ENCODE peak calls at places on chromosome 16, in four cellular contexts. C is bronchial epithelial cell, F is heart left ventricle, I is Peyer's patch. G is an unnamed sample.

GRCh38 chr16:84193480-84193879 is 2.5 kb downstream of the ADAD2 start:
- DNase-seq in C (no peak), F (no peak), I (no peak), G (no peak)

GRCh38 chr16:8861563-8862308 is 7.1 kb downstream of the CARHSP1 start:
- DNase-seq in C (no peak), F (no peak), I (no peak), G (no peak)

GRCh38 chr16:56889206-56889605 is 24.2 kb downstream of the SLC12A3 start:
- DNase-seq in C (no peak), F (no peak), I (no peak), G (no peak)

GRCh38 chr16:17499223-17499902 is 28.6 kb upstream of the XYLT1 start:
- DNase-seq in C (no peak), F (no peak), I (no peak), G (no peak)

GRCh38 chr16:35734728-35735402 is 2275.5 kb downstream of the TP53TG3F start:
- DNase-seq in C (no peak), F (no peak), I (no peak), G (no peak)

GRCh38 chr16:57482845-57483545 is 3.3 kb downstream of the DOK4 start:
- DNase-seq in C (no peak), F (no peak), I (no peak), G (no peak)

GRCh38 chr16:56267888-56268287 is 76.6 kb downstream of the GNAO1 start:
- DNase-seq in C (no peak), F (no peak), I (no peak), G (no peak)

GRCh38 chr16:50301626-50302471 is 35.5 kb downstream of the ADCY7 start:
- DNase-seq in C (peak), F (no peak), I (peak), G (no peak)

GRCh38 chr16:7246578-7246977 is 86.1 kb upstream of the RBFOX1 start:
- DNase-seq in C (no peak), F (no peak), I (no peak), G (no peak)

GRCh38 chr16:27363797-27364196 is 38.2 kb upstream of the IL21R start:
- DNase-seq in C (peak), F (no peak), I (peak), G (no peak)

GRCh38 chr16:76932541-76933211 is 258.3 kb upstream of the MON1B start:
- DNase-seq in C (peak), F (no peak), I (no peak), G (no peak)

GRCh38 chr16:8611886-8612595 is 9.5 kb upstream of the METTL22 start:
- DNase-seq in C (peak), F (no peak), I (no peak), G (no peak)

GRCh38 chr16:80274576-80275191 is 266.1 kb upstream of the DYNLRB2 start:
- DNase-seq in C (peak), F (no peak), I (no peak), G (no peak)

GRCh38 chr16:74744566-74744965 is 30.1 kb downstream of the FA2H start:
- DNase-seq in C (no peak), F (no peak), I (no peak), G (no peak)

GRCh38 chr16:72787519-72788268 is 260.2 kb downstream of the ZFHX3 start:
- DNase-seq in C (peak), F (peak), I (peak), G (peak)

GRCh38 chr16:47045023-47045422 is 71.5 kb upstream of the DNAJA2 start:
- DNase-seq in C (no peak), F (no peak), I (no peak), G (no peak)

GRCh38 chr16:83723244-83723643 is 84.5 kb upstream of the HSBP1 start:
- DNase-seq in C (no peak), F (no peak), I (no peak), G (no peak)

GRCh38 chr16:51034481-51035109 is 116.5 kb downstream of the SALL1 start:
- DNase-seq in C (no peak), F (no peak), I (no peak), G (no peak)

GRCh38 chr16:15466886-15467781 is 32.7 kb downstream of the BMERB1 start:
- DNase-seq in C (peak), F (no peak), I (no peak), G (peak)

GRCh38 chr16:12089492-12090161 is 113.1 kb downstream of the SNX29 start:
- DNase-seq in C (peak), F (no peak), I (peak), G (peak)

DNA sequence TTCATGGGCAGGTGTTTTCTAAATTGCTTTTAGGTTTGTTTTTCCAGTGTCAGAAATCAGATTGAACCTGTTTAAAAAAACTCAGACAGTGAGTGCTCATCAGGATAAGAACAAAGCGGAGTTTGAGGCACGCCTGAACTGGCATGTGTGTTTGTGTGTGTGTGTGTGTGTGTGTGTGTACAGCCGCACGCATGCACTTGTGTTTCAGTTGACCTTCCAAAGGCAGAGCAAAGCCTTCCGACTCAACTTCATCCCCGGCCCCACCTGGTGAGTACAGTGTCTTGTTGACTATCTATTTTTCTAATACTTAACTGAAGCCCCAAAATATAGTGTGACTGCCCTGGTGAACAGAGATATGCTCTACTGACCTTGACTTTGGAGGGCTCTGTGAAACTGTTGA is 225.1 kb downstream of the IRX3 start:
- DNase-seq in C (no peak), F (no peak), I (no peak), G (no peak)
- TF ChIP-seq CTCF in C (no peak), F (no peak), I (no peak), G (no peak)

DNA sequence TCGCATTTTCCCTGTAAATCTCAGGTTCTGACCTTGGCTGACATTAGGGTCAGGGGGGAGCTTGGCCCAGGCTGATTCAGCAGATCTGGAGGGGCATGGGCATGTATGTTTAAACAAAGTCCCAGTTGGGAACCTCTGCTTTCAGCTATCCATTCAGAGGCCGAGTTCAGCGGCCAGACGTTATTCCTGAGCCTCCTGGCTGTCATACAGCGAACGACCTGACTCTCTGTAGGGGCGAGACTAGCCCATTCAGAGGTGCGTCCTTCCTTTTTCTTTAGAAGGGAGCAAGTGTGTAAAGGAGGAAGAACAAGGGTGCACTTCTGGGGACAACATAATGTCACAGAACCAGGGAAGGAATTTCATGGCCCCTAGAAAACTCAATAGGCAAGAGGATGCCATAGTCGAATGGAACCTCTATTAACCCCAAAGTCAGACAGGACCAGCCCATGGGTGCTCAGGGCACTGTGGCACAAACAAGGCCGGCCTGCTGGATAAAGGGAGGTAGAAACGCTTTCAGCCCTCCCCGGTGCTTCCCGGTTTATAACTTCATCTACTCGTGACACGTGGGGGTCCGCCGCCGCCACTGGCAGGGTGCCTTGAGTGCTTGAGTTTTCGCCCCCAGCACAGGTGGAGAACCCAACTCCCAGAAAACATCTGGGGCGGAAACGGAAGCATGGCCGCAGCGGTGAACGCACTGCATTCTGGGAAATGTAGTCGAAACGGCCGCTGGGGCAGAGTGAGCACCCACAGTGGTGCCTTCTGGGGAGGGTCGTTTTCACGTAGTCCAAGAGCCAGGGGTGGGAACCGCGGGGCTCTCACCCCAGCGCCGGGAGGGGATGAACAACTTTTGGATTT is 33.2 kb upstream of the PLCG2 start:
- DNase-seq in C (peak), F (peak), I (peak), G (peak)
- TF ChIP-seq CTCF in C (no peak), F (no peak), I (no peak), G (no peak)

DNA sequence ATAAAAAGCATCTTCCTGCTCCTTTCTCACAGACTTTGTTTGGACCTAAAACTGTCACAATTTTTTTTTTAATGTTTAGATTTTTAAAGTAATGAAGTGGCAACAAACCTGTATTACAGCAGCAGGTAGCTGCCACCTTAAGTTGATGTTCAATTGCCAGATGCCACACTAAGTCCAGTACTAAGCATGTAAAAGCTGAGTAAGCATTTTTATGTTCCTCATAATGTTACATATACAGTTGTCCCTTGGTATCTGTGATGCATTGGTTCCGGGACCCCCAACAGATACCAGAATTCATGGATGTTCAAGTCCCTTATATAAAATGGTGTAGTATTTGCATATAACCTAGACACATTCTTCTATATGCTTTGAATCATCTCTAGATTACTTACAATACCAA is 45.1 kb downstream of the TNRC6A start:
- DNase-seq in C (no peak), F (no peak), I (no peak), G (no peak)
- TF ChIP-seq CTCF in C (no peak), F (no peak), I (no peak), G (no peak)

DNA sequence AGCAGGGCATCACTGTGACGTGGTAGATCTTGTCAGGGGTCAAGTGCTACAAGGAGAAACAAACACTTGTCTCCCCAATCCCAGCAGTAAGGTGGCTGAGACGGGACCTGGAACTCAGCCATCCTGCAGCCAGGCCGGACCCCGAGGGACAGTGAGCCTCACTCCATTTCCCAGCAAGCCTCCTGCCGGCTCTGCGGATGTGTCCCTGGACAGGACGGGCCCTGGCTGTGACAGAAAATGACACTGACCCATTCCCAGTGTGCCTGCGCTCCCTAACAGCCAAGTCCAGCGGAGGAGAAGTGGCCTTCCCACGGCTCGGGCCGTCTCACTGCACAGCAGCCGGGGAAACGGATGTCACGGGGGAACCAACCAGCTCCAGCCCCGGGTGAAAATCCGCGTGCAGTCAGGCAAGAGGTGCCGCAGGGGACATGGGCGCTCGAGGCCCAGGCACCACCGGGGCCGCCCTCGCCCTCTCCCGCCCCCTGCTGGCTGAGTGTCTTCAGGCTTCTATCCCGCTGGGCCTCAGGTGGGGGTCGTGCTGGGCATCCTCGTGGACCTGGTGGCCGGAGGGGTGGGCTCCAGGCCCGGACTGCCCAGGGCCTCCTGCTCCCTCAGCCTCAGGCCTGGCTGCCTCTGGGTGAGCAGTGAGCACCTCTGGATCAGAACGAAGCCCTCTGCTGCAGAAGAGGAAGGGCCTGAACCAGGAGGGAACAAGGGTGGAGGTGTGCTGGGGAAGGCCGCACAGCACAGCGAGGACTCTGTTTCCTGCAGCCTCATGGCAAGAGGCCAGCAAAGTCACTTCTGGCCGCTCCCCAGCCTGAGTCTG is 6.7 kb downstream of the HAGHL start:
- DNase-seq in C (no peak), F (no peak), I (no peak), G (peak)
- TF ChIP-seq CTCF in C (peak), F (no peak), I (no peak), G (peak)

GRCh38 chr16:85391175-85391707 is 221.9 kb upstream of the GSE1 start:
- DNase-seq in C (no peak), F (no peak), I (peak), G (no peak)

GRCh38 chr16:85390511-85391174 is 222.5 kb upstream of the GSE1 start:
- DNase-seq in C (peak), F (peak), I (peak), G (no peak)

GRCh38 chr16:85391769-85392583 is 221.1 kb upstream of the GSE1 start:
- DNase-seq in C (peak), F (no peak), I (peak), G (no peak)

GRCh38 chr16:85387731-85388295 is 225.3 kb upstream of the GSE1 start:
- DNase-seq in C (no peak), F (no peak), I (no peak), G (no peak)

GRCh38 chr16:85389679-85390470 is 223.2 kb upstream of the GSE1 start:
- DNase-seq in C (no peak), F (no peak), I (peak), G (peak)
- TF ChIP-seq CTCF in C (no peak), F (no peak), I (no peak), G (no peak)

DNA sequence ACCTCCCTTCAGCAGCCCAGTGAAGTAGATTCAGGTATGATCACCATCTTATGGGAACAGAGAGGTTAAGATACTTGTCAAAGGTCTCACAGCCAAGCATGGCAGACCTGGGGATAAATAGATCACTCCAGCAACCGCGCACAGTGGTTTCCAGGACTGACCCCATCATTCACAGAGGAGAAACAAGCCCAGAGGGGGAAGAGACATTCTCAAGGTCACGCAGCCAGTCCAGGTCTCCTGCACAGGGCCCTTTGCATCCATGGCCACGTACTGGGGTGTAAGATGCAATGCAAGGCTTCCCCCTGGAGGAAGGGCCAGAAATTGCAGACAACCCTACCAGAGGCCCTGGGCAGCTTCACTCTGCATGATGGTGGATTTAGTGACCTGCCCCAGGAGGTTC is 19.9 kb downstream of the TLE7 start:
- DNase-seq in C (peak), F (no peak), I (peak), G (no peak)
- TF ChIP-seq CTCF in C (peak), F (no peak), I (peak), G (peak)

G was measured in B cell.